ENCODE peak calls at places on chromosomes 5 and 9, in five cellular contexts. G is stimulated activated CD8-positive, alpha-beta memory T cell treated with anti-CD3 and anti-CD28 coated beads, Interleukin-7, amount 100 ng/mL, for 48 hours; Z is cardiac fibroblast; J is mesothelial cell of epicardium; F is breast epithelium. C is an unnamed sample.
A peak's percentile ranks its signal among the peaks of the same experiment; 100 is the strongest.

GRCh38 chr5:177472460-177473441 is 683 bp downstream of the DBN1 start:
- DNase-seq in F (no peak), J (peak; percentile 64), G (peak; percentile 78), Z (no peak), C (peak; percentile 78)

GRCh38 chr5:102271759-102272158 is 24.3 kb downstream of the SLCO4C1 start:
- DNase-seq in J (no peak), Z (no peak), F (no peak), G (no peak), C (no peak)

GRCh38 chr9:130226112-130226511 is 39.4 kb upstream of the HMCN2 start:
- DNase-seq in J (no peak), G (no peak), F (no peak), Z (no peak), C (no peak)

GRCh38 chr9:91736311-91736710 is 213.7 kb downstream of the ROR2 start:
- DNase-seq in F (no peak), G (no peak), Z (no peak), J (no peak), C (no peak)

GRCh38 chr5:175847503-175847902 is 23.9 kb upstream of the CPLX2 start:
- DNase-seq in J (no peak), F (no peak), G (no peak), Z (peak; percentile 6), C (no peak)

GRCh38 chr9:111038336-111039202 is at the start of gene LPAR1:
- DNase-seq in G (no peak), J (peak; percentile 56), Z (peak; percentile 58), F (peak; percentile 55), C (peak; percentile 77)

GRCh38 chr5:142827934-142828576 is 57.9 kb downstream of the ARHGAP26 start:
- DNase-seq in G (no peak), J (no peak), F (no peak), Z (peak; percentile 40), C (no peak)

GRCh38 chr9:93321220-93321610 is 130.3 kb upstream of the FAM120A start:
- DNase-seq in G (no peak), Z (no peak), F (no peak), J (no peak), C (no peak)

GRCh38 chr5:115838885-115839518 is 2.4 kb downstream of the ATG12 start:
- DNase-seq in F (no peak), J (no peak), G (no peak), Z (peak; percentile 74), C (peak; percentile 65)

GRCh38 chr5:19042106-19042505 is 945.9 kb downstream of the CDH18 start:
- DNase-seq in J (no peak), Z (no peak), F (no peak), G (no peak), C (no peak)

GRCh38 chr5:126568206-126568755 is 26.7 kb downstream of the ALDH7A1 start:
- DNase-seq in G (no peak), F (no peak), J (no peak), Z (no peak), C (no peak)

GRCh38 chr5:60410427-60410826 is 289.5 kb downstream of the DEPDC1B start:
- DNase-seq in J (no peak), G (no peak), F (no peak), Z (no peak), C (no peak)

GRCh38 chr5:143484604-143485003 is 81.1 kb upstream of the NR3C1 start:
- DNase-seq in J (no peak), F (no peak), Z (no peak), G (no peak), C (no peak)